ENCODE peak calls at places on chromosomes 7 and 10, in ten cellular contexts. W, T, B, U, F, I, P, Y, J and S are unnamed samples.

GRCh38 chr10:18822156-18822555 is 162.9 kb downstream of the ARL5B start:
- DNase-seq in W (peak), T (no peak), B (no peak), U (no peak), F (no peak), I (no peak), P (peak), Y (peak), J (no peak), S (peak)

GRCh38 chr7:69690329-69690728 is 92.1 kb downstream of the AUTS2 start:
- DNase-seq in W (no peak), T (no peak), B (no peak), U (no peak), F (no peak), I (no peak), P (no peak), Y (no peak), J (no peak), S (no peak)

GRCh38 chr7:158606111-158606510 is 18.5 kb upstream of the PTPRN2 start:
- DNase-seq in W (no peak), T (no peak), B (no peak), U (no peak), F (no peak), I (no peak), P (peak), Y (no peak), J (no peak), S (no peak)

GRCh38 chr10:103843854-103844567 is 11.4 kb downstream of the SH3PXD2A start:
- DNase-seq in W (no peak), T (no peak), B (no peak), U (no peak), F (no peak), I (no peak), P (peak), Y (peak), J (peak), S (no peak)

GRCh38 chr7:130486114-130486962 is 5.5 kb upstream of the MEST start:
- DNase-seq in W (peak), T (peak), B (no peak), U (peak), F (peak), I (peak), P (no peak), Y (no peak), J (peak), S (no peak)

GRCh38 chr10:17984056-17984455 is 32.3 kb downstream of the SLC39A12 start:
- DNase-seq in W (no peak), T (no peak), B (no peak), U (no peak), F (no peak), I (no peak), P (peak), Y (peak), J (no peak), S (no peak)

GRCh38 chr7:22330903-22331302 is 26.1 kb downstream of the RAPGEF5 start:
- DNase-seq in W (no peak), T (no peak), B (no peak), U (no peak), F (no peak), I (no peak), P (no peak), Y (no peak), J (no peak), S (no peak)

GRCh38 chr10:112963835-112964234 is 13.8 kb downstream of the TCF7L2 start:
- DNase-seq in W (peak), T (no peak), B (no peak), U (no peak), F (no peak), I (no peak), P (no peak), Y (no peak), J (no peak), S (no peak)

GRCh38 chr7:105719919-105720318 is 138.6 kb upstream of the EFCAB10 start:
- DNase-seq in W (no peak), T (no peak), B (no peak), U (no peak), F (no peak), I (no peak), P (no peak), Y (no peak), J (no peak), S (no peak)

GRCh38 chr7:91628742-91629141 is 251.8 kb downstream of the MTERF1 start:
- DNase-seq in W (no peak), T (no peak), B (no peak), U (no peak), F (no peak), I (no peak), P (peak), Y (no peak), J (no peak), S (no peak)

GRCh38 chr10:121526040-121526790 is 72.0 kb downstream of the FGFR2 start:
- DNase-seq in W (no peak), T (no peak), B (no peak), U (no peak), F (no peak), I (no peak), P (no peak), Y (no peak), J (no peak), S (no peak)